ENCODE peak calls at places on chromosomes 4 and X, in seven cellular contexts. D is tibial nerve, X is body of pancreas, V is GM12878, J is testis, F is adrenal gland, C is right lobe of liver. R is an unnamed sample.

GRCh38 chr4:1293531-1293941 is 3.8 kb downstream of the MAEA start:
- DNase-seq in D (no peak), C (no peak), J (no peak), V (peak), X (no peak), F (peak), R (no peak)

GRCh38 chr4:140903522-140903928 is 147.3 kb upstream of the TBC1D9 start:
- DNase-seq in X (no peak), D (no peak), F (no peak), V (no peak), J (no peak), C (no peak), R (no peak)

GRCh38 chrX:2658585-2659292 is 32.4 kb upstream of the CD99 start:
- DNase-seq in C (no peak), J (no peak), V (no peak), X (no peak), D (no peak), F (no peak), R (no peak)

GRCh38 chr4:144421839-144422565 is 224.0 kb upstream of the HHIP start:
- DNase-seq in V (no peak), J (no peak), D (no peak), C (no peak), F (no peak), X (no peak), R (no peak)

GRCh38 chr4:6914448-6914847 is 4.8 kb downstream of the TBC1D14 start:
- DNase-seq in V (no peak), C (no peak), X (no peak), J (no peak), D (no peak), F (no peak), R (no peak)

GRCh38 chr4:1666391-1666790 is 17.7 kb downstream of the FAM53A start:
- DNase-seq in F (no peak), J (no peak), X (no peak), V (no peak), D (no peak), C (no peak), R (no peak)

GRCh38 chr4:74969507-74970474 is 36.9 kb downstream of the PARM1 start:
- DNase-seq in D (no peak), X (peak), C (no peak), F (peak), J (peak), V (no peak), R (no peak)

GRCh38 chr4:176575141-176575731 is 217.5 kb downstream of the VEGFC start:
- DNase-seq in F (no peak), V (no peak), D (no peak), C (no peak), X (no peak), J (no peak), R (no peak)

GRCh38 chr4:21900211-21900610 is 48.4 kb downstream of the KCNIP4 start:
- DNase-seq in X (no peak), C (no peak), F (no peak), D (no peak), J (no peak), V (no peak), R (no peak)

GRCh38 chr4:38360201-38360600 is 303.8 kb upstream of the KLF3 start:
- DNase-seq in D (no peak), J (no peak), V (no peak), F (no peak), X (no peak), C (no peak), R (no peak)

DNA sequence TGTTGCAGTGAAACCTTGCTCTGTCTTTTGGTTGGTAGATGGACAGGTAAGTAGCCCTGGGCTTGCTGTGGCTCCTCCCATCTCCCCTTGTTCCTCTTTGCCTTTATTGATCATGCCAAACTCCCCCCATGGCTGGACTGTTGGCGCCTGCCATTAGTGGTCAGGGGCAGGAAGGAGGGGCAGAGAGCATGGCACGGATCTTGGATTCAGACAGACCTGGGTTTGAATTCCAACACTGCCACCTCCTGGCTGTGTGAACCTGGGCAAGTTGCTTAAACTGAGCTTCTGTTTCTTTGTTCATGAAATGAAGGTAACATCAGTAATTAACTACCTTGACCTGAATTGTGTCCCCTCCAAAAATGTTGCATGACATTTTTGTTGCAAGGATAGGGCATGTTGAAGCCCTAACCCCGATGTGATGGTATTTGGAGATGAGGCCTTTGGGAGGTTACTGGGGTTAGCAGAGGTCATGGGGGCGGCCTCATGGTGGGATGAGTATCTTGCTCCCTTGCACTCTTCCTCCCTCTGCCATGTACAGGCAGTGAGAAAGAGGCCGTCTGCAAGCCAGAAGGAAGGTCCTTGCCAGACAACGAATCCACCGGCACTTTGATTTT is 6.0 kb downstream of the SLC2A9 start:
- DNase-seq in D (peak), F (peak), X (peak), V (no peak), J (peak), C (no peak), R (no peak)
- TF ChIP-seq CTCF in D (peak), F (peak), X (peak), V (peak), J (peak), C (peak), R (no peak)

DNA sequence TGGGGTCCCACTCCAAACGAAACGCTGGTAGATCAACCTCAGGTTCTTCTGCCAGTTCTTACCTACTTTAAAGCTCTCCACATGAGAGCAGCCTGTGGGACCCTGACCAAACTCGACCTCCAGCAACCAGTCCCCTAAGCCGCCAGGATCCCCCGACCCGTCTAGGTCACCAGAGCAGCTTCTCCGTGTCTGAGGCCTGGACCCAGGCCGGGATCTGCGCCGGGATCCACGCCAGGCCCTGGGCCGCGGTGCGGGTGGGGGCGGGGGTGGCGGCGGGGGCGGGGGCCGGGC is 1.4 kb downstream of the USP51 start:
- DNase-seq in C (no peak), J (no peak), X (no peak), F (no peak), V (no peak), D (no peak), R (no peak)
- H3K4me3 ChIP-seq in C (no peak), J (peak), X (no peak), F (peak), V (no peak), D (peak), R (no peak)

DNA sequence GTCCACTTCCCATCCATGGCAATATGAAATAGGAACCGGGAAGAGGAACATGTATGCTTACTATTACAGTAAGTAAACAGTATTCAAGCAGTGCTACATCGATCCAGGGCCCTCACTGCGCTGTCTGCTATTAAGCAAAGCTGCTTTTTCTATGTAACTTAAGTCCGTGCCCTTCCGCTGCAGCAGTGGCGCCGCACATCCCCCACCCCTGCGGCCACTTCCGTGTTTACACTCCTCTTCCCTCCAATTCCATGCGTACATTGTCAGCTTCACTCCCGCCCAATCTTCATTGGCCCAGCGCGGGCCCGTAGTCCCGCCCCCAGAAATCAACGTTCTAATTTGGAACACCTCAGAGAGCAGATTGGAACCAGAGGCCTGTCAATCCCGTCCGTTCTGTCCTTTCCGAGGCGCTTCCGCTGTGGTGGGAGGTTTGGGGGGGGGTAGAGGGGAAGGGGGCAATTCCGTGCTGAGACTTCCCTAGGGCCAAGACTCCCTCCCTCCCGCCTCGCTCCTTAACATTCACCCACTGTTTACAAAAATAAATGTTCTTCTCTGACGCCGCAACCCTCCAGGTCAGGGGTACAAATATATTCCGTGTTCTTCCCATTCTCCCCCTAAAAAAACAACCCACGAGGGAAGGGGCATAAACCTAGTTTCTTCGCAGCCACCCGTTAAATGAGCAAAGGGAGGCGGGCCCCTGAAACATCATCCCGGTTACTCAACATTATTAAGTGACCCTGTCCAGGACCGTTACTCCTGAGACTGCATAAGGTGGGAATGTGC is 67.4 kb downstream of the NOCT start:
- DNase-seq in X (peak), D (peak), F (peak), J (peak), C (peak), V (peak), R (peak)
- TF ChIP-seq POLR2A in X (no peak), D (no peak), F (peak), J (no peak), C (peak), V (peak), R (no peak)

DNA sequence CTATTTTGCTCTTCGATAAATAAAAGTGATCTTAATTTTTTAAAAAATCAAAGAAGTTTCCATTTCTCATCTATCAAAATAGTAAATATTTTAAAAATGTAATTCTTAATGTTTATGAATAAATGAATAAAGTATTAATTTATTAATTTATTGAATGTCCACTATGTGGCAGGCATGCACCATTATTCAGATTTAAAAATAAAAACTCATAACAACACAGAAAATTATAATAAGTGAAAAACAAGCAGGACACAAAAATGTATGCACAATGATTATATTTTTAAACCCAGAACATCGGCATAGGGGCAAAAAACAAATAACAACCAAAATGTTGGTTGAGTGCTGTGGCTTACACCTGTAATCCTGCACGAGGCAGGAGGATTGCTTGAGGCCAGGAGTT is 5.3 kb upstream of the PYURF start:
- DNase-seq in V (no peak), J (no peak), C (no peak), X (no peak), D (no peak), F (no peak), R (no peak)
- TF ChIP-seq CTCF in V (no peak), J (no peak), C (no peak), X (peak), D (no peak), F (no peak), R (no peak)

DNA sequence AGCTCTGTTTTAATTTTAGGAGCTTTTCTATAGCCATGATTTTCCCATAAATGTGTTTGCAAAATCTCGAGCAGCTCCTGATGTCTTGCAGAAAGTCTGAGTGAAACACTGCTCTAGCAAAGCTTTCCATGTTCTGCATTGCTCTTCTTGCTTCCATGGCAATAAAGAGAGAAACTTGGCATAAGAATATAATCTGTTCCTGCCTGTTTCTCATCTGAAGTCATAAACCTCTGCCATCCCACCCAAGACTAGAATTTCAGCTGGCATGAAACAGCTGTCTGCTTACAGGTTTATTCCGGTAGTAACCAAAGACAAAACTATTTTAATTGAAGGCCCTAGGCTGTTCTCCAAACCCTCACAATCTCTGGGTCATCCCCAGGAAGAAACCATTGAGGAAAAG is 254.5 kb downstream of the SPRY1 start:
- DNase-seq in C (no peak), D (no peak), V (no peak), J (no peak), X (no peak), F (no peak), R (no peak)
- H3K4me3 ChIP-seq in C (no peak), D (no peak), V (no peak), J (no peak), X (no peak), F (no peak), R (no peak)